ENCODE peak calls at places on chromosomes 6 and 20, in five cellular contexts. One of them, this sample, is unnamed.

GRCh38 chr20:36264426-36265246 is 28.4 kb downstream of the AAR2 start:
- DNase-seq in mucosa of descending colon: no peak
- DNase-seq in lung: no peak
- DNase-seq in T-helper 22 cell: no peak
- DNase-seq in A549: no peak
- DNase-seq in this sample: no peak

GRCh38 chr6:106918128-106918527 is 56.4 kb downstream of the CD24 start:
- DNase-seq in mucosa of descending colon: no peak
- DNase-seq in lung: no peak
- DNase-seq in T-helper 22 cell: no peak
- DNase-seq in A549: no peak
- DNase-seq in this sample: no peak

GRCh38 chr20:3890999-3891929 is 2.1 kb downstream of the PANK2 start:
- DNase-seq in mucosa of descending colon: no peak
- DNase-seq in lung: no peak
- DNase-seq in T-helper 22 cell: no peak
- DNase-seq in A549: no peak
- DNase-seq in this sample: no peak

GRCh38 chr6:36986704-36987047 is 680 bp upstream of the MTCH1 start:
- DNase-seq in mucosa of descending colon: no peak
- DNase-seq in lung: no peak
- DNase-seq in T-helper 22 cell: no peak
- DNase-seq in A549: no peak
- DNase-seq in this sample: no peak

GRCh38 chr6:34059914-34060313 is 86.0 kb downstream of the GRM4 start:
- DNase-seq in mucosa of descending colon: no peak
- DNase-seq in lung: no peak
- DNase-seq in T-helper 22 cell: no peak
- DNase-seq in A549: no peak
- DNase-seq in this sample: no peak

GRCh38 chr20:32534661-32535240 is 50.4 kb downstream of the NOL4L start:
- DNase-seq in mucosa of descending colon: no peak
- DNase-seq in lung: no peak
- DNase-seq in T-helper 22 cell: peak
- DNase-seq in A549: no peak
- DNase-seq in this sample: no peak

GRCh38 chr6:132708002-132708401 is 5.9 kb downstream of the VNN1 start:
- DNase-seq in mucosa of descending colon: no peak
- DNase-seq in lung: no peak
- DNase-seq in T-helper 22 cell: no peak
- DNase-seq in A549: no peak
- DNase-seq in this sample: no peak

GRCh38 chr6:107386340-107386739 is 73.0 kb downstream of the PDSS2 start:
- DNase-seq in mucosa of descending colon: no peak
- DNase-seq in lung: no peak
- DNase-seq in T-helper 22 cell: no peak
- DNase-seq in A549: no peak
- DNase-seq in this sample: no peak

GRCh38 chr20:60754866-60755265 is 497.2 kb upstream of the CDH4 start:
- DNase-seq in mucosa of descending colon: no peak
- DNase-seq in lung: no peak
- DNase-seq in T-helper 22 cell: no peak
- DNase-seq in A549: no peak
- DNase-seq in this sample: no peak

GRCh38 chr6:117829594-117830319 is 77.3 kb upstream of the SLC35F1 start:
- DNase-seq in mucosa of descending colon: no peak
- DNase-seq in lung: no peak
- DNase-seq in T-helper 22 cell: no peak
- DNase-seq in A549: peak
- DNase-seq in this sample: no peak

GRCh38 chr6:158819977-158820632 is 937 bp upstream of the EZR start:
- DNase-seq in mucosa of descending colon: no peak
- DNase-seq in lung: no peak
- DNase-seq in T-helper 22 cell: no peak
- DNase-seq in A549: no peak
- DNase-seq in this sample: peak

GRCh38 chr6:33882154-33882553 is 78.4 kb upstream of the MLN start:
- DNase-seq in mucosa of descending colon: no peak
- DNase-seq in lung: no peak
- DNase-seq in T-helper 22 cell: no peak
- DNase-seq in A549: no peak
- DNase-seq in this sample: peak

GRCh38 chr6:14622135-14622534 is 504.6 kb downstream of the CD83 start:
- DNase-seq in mucosa of descending colon: no peak
- DNase-seq in lung: no peak
- DNase-seq in T-helper 22 cell: no peak
- DNase-seq in A549: peak
- DNase-seq in this sample: no peak

GRCh38 chr6:52155791-52156576 is 30.2 kb upstream of the IL17A start:
- DNase-seq in mucosa of descending colon: no peak
- DNase-seq in lung: no peak
- DNase-seq in T-helper 22 cell: no peak
- DNase-seq in A549: no peak
- DNase-seq in this sample: no peak

GRCh38 chr6:76803038-76803580 is 660.2 kb downstream of the HTR1B start:
- DNase-seq in mucosa of descending colon: no peak
- DNase-seq in lung: no peak
- DNase-seq in T-helper 22 cell: no peak
- DNase-seq in A549: no peak
- DNase-seq in this sample: no peak

GRCh38 chr20:10297223-10297622 is 78.6 kb downstream of the SNAP25 start:
- DNase-seq in mucosa of descending colon: no peak
- DNase-seq in lung: no peak
- DNase-seq in T-helper 22 cell: no peak
- DNase-seq in A549: no peak
- DNase-seq in this sample: no peak

This sample was measured in right atrium auricular region.